ENCODE peak calls at places on chromosome 1, in six cellular contexts. One of them, this sample, is unnamed.

GRCh38 chr1:82013702-82014101 is 213.0 kb downstream of the ADGRL2 start:
- DNase-seq in CD8-positive, alpha-beta memory T cell: no peak
- DNase-seq in Panc1: no peak
- DNase-seq in adrenal gland: no peak
- DNase-seq in heart left ventricle: no peak
- DNase-seq in ascending aorta: no peak
- DNase-seq in this sample: no peak

GRCh38 chr1:65979145-65979544 is 186.4 kb downstream of the PDE4B start:
- DNase-seq in CD8-positive, alpha-beta memory T cell: no peak
- DNase-seq in Panc1: no peak
- DNase-seq in adrenal gland: no peak
- DNase-seq in heart left ventricle: no peak
- DNase-seq in ascending aorta: no peak
- DNase-seq in this sample: no peak

GRCh38 chr1:31655104-31655503 is 10.4 kb upstream of the PEF1 start:
- DNase-seq in CD8-positive, alpha-beta memory T cell: no peak
- DNase-seq in Panc1: no peak
- DNase-seq in adrenal gland: no peak
- DNase-seq in heart left ventricle: no peak
- DNase-seq in ascending aorta: no peak
- DNase-seq in this sample: no peak

GRCh38 chr1:107196973-107197562 is 56.2 kb downstream of the NTNG1 start:
- DNase-seq in CD8-positive, alpha-beta memory T cell: no peak
- DNase-seq in Panc1: no peak
- DNase-seq in adrenal gland: no peak
- DNase-seq in heart left ventricle: no peak
- DNase-seq in ascending aorta: no peak
- DNase-seq in this sample: no peak

GRCh38 chr1:200739499-200740290 is 1.0 kb downstream of the CAMSAP2 start:
- DNase-seq in CD8-positive, alpha-beta memory T cell: no peak
- DNase-seq in Panc1: no peak
- DNase-seq in adrenal gland: peak; percentile 54
- DNase-seq in heart left ventricle: peak; percentile 90
- DNase-seq in ascending aorta: peak; percentile 92
- DNase-seq in this sample: no peak

GRCh38 chr1:150575072-150575489 is 4.3 kb downstream of the MCL1 start:
- DNase-seq in CD8-positive, alpha-beta memory T cell: no peak
- DNase-seq in Panc1: no peak
- DNase-seq in adrenal gland: no peak
- DNase-seq in heart left ventricle: no peak
- DNase-seq in ascending aorta: peak; percentile 31
- DNase-seq in this sample: no peak

GRCh38 chr1:19071674-19072281 is 115.3 kb upstream of the IFFO2 start:
- DNase-seq in CD8-positive, alpha-beta memory T cell: no peak
- DNase-seq in Panc1: no peak
- DNase-seq in adrenal gland: no peak
- DNase-seq in heart left ventricle: no peak
- DNase-seq in ascending aorta: no peak
- DNase-seq in this sample: no peak

GRCh38 chr1:195754874-195755273 is 853.4 kb downstream of the KCNT2 start:
- DNase-seq in CD8-positive, alpha-beta memory T cell: no peak
- DNase-seq in Panc1: no peak
- DNase-seq in adrenal gland: no peak
- DNase-seq in heart left ventricle: no peak
- DNase-seq in ascending aorta: no peak
- DNase-seq in this sample: no peak

GRCh38 chr1:6917067-6917466 is 131.8 kb downstream of the CAMTA1 start:
- DNase-seq in CD8-positive, alpha-beta memory T cell: no peak
- DNase-seq in Panc1: no peak
- DNase-seq in adrenal gland: no peak
- DNase-seq in heart left ventricle: no peak
- DNase-seq in ascending aorta: no peak
- DNase-seq in this sample: no peak

GRCh38 chr1:37150986-37151385 is 116.7 kb upstream of the GRIK3 start:
- DNase-seq in CD8-positive, alpha-beta memory T cell: no peak
- DNase-seq in Panc1: no peak
- DNase-seq in adrenal gland: no peak
- DNase-seq in heart left ventricle: no peak
- DNase-seq in ascending aorta: peak; percentile 12
- DNase-seq in this sample: no peak
- H3K27ac ChIP-seq in CD8-positive, alpha-beta memory T cell: no peak overlapping the region
- H3K27ac ChIP-seq in Panc1: no peak overlapping the region
- H3K27ac ChIP-seq in adrenal gland: no peak overlapping the region
- H3K27ac ChIP-seq in heart left ventricle: no peak overlapping the region
- H3K27ac ChIP-seq in ascending aorta: no peak overlapping the region
- H3K27ac ChIP-seq in this sample: no peak overlapping the region

DNA sequence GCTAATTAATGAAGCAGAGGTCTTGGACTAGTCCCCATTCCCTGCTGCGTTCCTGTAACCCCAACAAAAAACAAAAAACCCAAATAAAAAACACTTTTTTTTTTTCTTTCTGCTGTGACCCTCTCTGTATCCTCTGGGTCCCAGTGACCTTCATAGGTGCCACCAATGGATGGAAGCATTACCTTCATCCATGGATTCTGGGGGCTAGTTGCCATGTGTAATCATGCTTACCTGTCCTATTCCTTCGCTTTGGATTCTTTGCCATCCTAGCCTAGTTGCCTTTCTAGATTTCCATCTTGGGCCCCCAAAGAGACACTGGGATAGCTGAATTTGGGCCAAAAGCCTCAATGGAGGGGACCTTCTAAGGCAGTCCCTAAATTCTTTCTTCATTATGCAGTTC is 1208.7 kb downstream of the BRINP3 start:
- DNase-seq in CD8-positive, alpha-beta memory T cell: no peak
- DNase-seq in Panc1: no peak
- DNase-seq in adrenal gland: no peak
- DNase-seq in heart left ventricle: no peak
- DNase-seq in ascending aorta: no peak
- DNase-seq in this sample: no peak
- H3K9me3 ChIP-seq in CD8-positive, alpha-beta memory T cell: peaks cover 10% of the 10 kb centered on the region
- H3K9me3 ChIP-seq in Panc1: peaks cover 4% of the 10 kb centered on the region
- H3K9me3 ChIP-seq in adrenal gland: peaks cover 23% of the 10 kb centered on the region
- H3K9me3 ChIP-seq in heart left ventricle: no peaks in the 10 kb centered on the region
- H3K9me3 ChIP-seq in ascending aorta: peaks cover 6% of the 10 kb centered on the region
- H3K9me3 ChIP-seq in this sample: peaks cover 44% of the 10 kb centered on the region

DNA sequence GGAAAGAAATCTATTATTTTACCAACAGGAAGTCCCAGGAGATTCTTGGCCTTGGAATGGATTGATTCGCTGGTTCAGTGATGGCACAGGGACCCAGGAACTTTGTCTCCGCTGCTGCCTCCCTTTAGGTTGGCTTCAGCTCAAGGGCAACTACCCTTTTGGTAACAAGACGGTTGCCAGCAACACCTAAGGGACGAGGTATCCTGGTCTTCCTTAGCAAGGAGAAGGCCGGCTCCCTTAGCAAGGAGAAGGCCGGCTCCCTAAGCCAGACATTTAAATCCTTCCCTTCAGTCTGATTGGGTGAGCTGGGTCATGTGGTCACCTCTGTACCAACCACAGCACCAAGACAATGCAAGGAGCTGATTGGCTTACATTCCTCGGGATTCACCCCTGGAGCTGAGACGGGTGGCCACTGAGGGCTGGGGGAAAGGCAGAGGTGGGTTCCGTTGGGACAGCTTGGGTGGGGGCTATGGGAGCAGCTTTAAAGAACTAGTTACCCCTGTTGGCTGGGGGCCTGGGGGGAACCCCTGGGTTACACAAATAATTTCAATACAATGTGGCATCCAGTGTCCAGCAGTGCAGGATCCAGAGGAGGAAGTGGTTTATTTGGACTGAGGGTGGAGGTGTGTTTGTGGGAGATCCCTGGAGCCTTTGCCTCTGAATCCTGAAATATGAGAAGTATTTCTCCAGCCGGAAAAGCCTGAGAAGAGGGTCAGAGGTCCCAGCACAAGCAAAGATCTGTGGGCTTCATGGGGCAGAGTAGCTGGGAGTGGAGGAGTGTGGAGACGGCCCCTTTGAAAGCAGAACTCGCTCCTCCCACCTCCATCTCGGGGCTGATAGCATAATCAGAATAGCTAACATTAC is 20.7 kb upstream of the CLIC4 start:
- DNase-seq in CD8-positive, alpha-beta memory T cell: no peak
- DNase-seq in Panc1: no peak
- DNase-seq in adrenal gland: no peak
- DNase-seq in heart left ventricle: no peak
- DNase-seq in ascending aorta: no peak
- DNase-seq in this sample: no peak
- H3K27ac ChIP-seq in CD8-positive, alpha-beta memory T cell: peak overlapping the region; percentile 8
- H3K27ac ChIP-seq in Panc1: peak overlapping the region; percentile 74
- H3K27ac ChIP-seq in adrenal gland: peak overlapping the region; percentile 49
- H3K27ac ChIP-seq in heart left ventricle: peak overlapping the region; percentile 58
- H3K27ac ChIP-seq in ascending aorta: peak overlapping the region; percentile 70
- H3K27ac ChIP-seq in this sample: peak overlapping the region; percentile 8

GRCh38 chr1:246638941-246639655 is 72.8 kb downstream of the CNST start:
- DNase-seq in CD8-positive, alpha-beta memory T cell: no peak
- DNase-seq in Panc1: no peak
- DNase-seq in adrenal gland: no peak
- DNase-seq in heart left ventricle: no peak
- DNase-seq in ascending aorta: no peak
- DNase-seq in this sample: no peak
- H3K9me3 ChIP-seq in CD8-positive, alpha-beta memory T cell: no peaks in the 10 kb centered on the region
- H3K9me3 ChIP-seq in Panc1: no peaks in the 10 kb centered on the region
- H3K9me3 ChIP-seq in adrenal gland: no peaks in the 10 kb centered on the region
- H3K9me3 ChIP-seq in heart left ventricle: no peaks in the 10 kb centered on the region
- H3K9me3 ChIP-seq in ascending aorta: no peaks in the 10 kb centered on the region
- H3K9me3 ChIP-seq in this sample: no peaks in the 10 kb centered on the region

GRCh38 chr1:68197459-68197858 is 34.9 kb downstream of the WLS start:
- DNase-seq in CD8-positive, alpha-beta memory T cell: no peak
- DNase-seq in Panc1: no peak
- DNase-seq in adrenal gland: no peak
- DNase-seq in heart left ventricle: no peak
- DNase-seq in ascending aorta: no peak
- DNase-seq in this sample: no peak
- H3K27ac ChIP-seq in CD8-positive, alpha-beta memory T cell: no peak overlapping the region
- H3K27ac ChIP-seq in Panc1: no peak overlapping the region
- H3K27ac ChIP-seq in adrenal gland: no peak overlapping the region
- H3K27ac ChIP-seq in heart left ventricle: peak overlapping the region; percentile 38
- H3K27ac ChIP-seq in ascending aorta: peak overlapping the region; percentile 58
- H3K27ac ChIP-seq in this sample: peak overlapping the region; percentile 60

DNA sequence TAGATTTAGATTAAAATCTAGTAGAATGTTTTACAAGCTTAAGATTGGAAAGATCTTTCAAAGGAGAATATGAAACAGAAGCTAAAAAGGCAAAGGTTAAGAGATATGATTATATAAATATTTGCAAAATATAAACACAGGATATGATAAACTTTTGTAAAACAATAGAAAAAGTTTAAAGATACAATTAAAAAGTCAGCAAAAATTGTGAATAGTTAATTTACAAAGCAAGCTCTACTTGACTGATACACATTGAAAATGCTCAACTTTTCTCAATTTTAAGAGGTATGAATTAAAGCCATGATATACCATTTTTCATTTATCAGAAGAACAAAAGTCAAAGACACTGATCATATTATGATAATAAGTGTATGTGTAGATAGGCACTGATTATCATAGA is 21.0 kb downstream of the RAB3GAP2 start:
- DNase-seq in CD8-positive, alpha-beta memory T cell: no peak
- DNase-seq in Panc1: no peak
- DNase-seq in adrenal gland: no peak
- DNase-seq in heart left ventricle: no peak
- DNase-seq in ascending aorta: no peak
- DNase-seq in this sample: no peak
- H3K9me3 ChIP-seq in CD8-positive, alpha-beta memory T cell: peaks cover 16% of the 10 kb centered on the region
- H3K9me3 ChIP-seq in Panc1: peaks cover 19% of the 10 kb centered on the region
- H3K9me3 ChIP-seq in adrenal gland: peaks cover 12% of the 10 kb centered on the region
- H3K9me3 ChIP-seq in heart left ventricle: no peaks in the 10 kb centered on the region
- H3K9me3 ChIP-seq in ascending aorta: no peaks in the 10 kb centered on the region
- H3K9me3 ChIP-seq in this sample: no peaks in the 10 kb centered on the region

This sample was measured in esophagus squamous epithelium.